ENCODE peak calls at places on chromosome 16, in five cellular contexts. O is WTC11, C is K562, I is H1, Z is A549. U is an unnamed sample.

GRCh38 chr16:51989637-51990230 is 557.2 kb downstream of the TOX3 start:
- DNase-seq in C (no peak), O (no peak), Z (no peak), I (no peak), U (no peak)

GRCh38 chr16:85085721-85086120 is 26.6 kb downstream of the CIBAR2 start:
- DNase-seq in C (no peak), O (no peak), I (no peak), Z (no peak), U (no peak)

GRCh38 chr16:2829501-2830354 is at the start of gene ZG16B:
- DNase-seq in I (no peak), Z (no peak), O (no peak), C (no peak), U (peak)

GRCh38 chr16:13154799-13155198 is 253.4 kb downstream of the SHISA9 start:
- DNase-seq in I (no peak), O (no peak), Z (no peak), C (no peak), U (no peak)

GRCh38 chr16:88877564-88878289 is 11.3 kb upstream of the PABPN1L start:
- DNase-seq in C (no peak), I (no peak), O (no peak), Z (no peak), U (no peak)

GRCh38 chr16:82091225-82091624 is 56.2 kb downstream of the HSD17B2 start:
- DNase-seq in O (no peak), I (no peak), C (no peak), Z (no peak), U (no peak)

GRCh38 chr16:75389096-75389692 is 44.1 kb downstream of the CFDP1 start:
- DNase-seq in O (no peak), C (no peak), Z (no peak), I (no peak), U (no peak)

GRCh38 chr16:49615606-49616005 is 240.3 kb downstream of the ZNF423 start:
- DNase-seq in O (no peak), I (peak), Z (no peak), C (no peak), U (no peak)

GRCh38 chr16:12157510-12158093 is 181.1 kb downstream of the SNX29 start:
- DNase-seq in I (no peak), C (no peak), O (no peak), Z (no peak), U (peak)

GRCh38 chr16:54930034-54930938 is at the start of gene IRX5:
- DNase-seq in O (peak), I (peak), C (peak), Z (peak), U (no peak)

GRCh38 chr16:84511180-84511800 is 6.8 kb upstream of the MEAK7 start:
- DNase-seq in C (peak), O (peak), I (peak), Z (peak), U (peak)

GRCh38 chr16:70553175-70553574 is 29.6 kb downstream of the SF3B3 start:
- DNase-seq in C (no peak), O (no peak), I (no peak), Z (no peak), U (no peak)

GRCh38 chr16:10964891-10965326 is 20.5 kb downstream of the CLEC16A start:
- DNase-seq in Z (no peak), C (no peak), I (no peak), O (no peak), U (no peak)

GRCh38 chr16:69276143-69277115 is 34.7 kb upstream of the VPS4A start:
- DNase-seq in Z (no peak), C (no peak), I (no peak), O (no peak), U (no peak)

GRCh38 chr16:67562526-67562917 is at the start of gene CTCF:
- DNase-seq in Z (peak), C (peak), O (peak), I (no peak), U (peak)

GRCh38 chr16:53433509-53433908 is 762 bp upstream of the RBL2 start:
- DNase-seq in C (no peak), O (no peak), I (no peak), Z (no peak), U (no peak)

GRCh38 chr16:70163596-70163995 is 10.0 kb upstream of the CLEC18C start:
- DNase-seq in I (no peak), O (no peak), C (no peak), Z (no peak), U (no peak)

GRCh38 chr16:89656435-89657121 is 930 bp downstream of the CHMP1A start:
- DNase-seq in C (no peak), Z (no peak), I (no peak), O (no peak), U (no peak)

GRCh38 chr16:68642436-68643064 is 2.6 kb upstream of the CDH3 start:
- DNase-seq in Z (no peak), O (peak), C (no peak), I (peak), U (no peak)

GRCh38 chr16:28012031-28012445 is 51.5 kb downstream of the GSG1L start:
- DNase-seq in Z (no peak), O (no peak), I (no peak), C (peak), U (no peak)

GRCh38 chr16:68533937-68534336 is 5.2 kb upstream of the ZFP90 start:
- DNase-seq in I (no peak), O (no peak), C (no peak), Z (no peak), U (no peak)

GRCh38 chr16:89546781-89547180 is 13.7 kb upstream of the RPL13 start:
- DNase-seq in O (no peak), I (no peak), Z (no peak), C (no peak), U (no peak)

GRCh38 chr16:22670551-22670970 is 143.4 kb upstream of the HS3ST2 start:
- DNase-seq in C (peak), Z (peak), O (peak), I (peak), U (peak)

GRCh38 chr16:67547423-67548264 is 14.7 kb upstream of the CTCF start:
- DNase-seq in Z (no peak), I (no peak), O (no peak), C (no peak), U (no peak)

GRCh38 chr16:53855056-53855455 is 151.1 kb downstream of the FTO start:
- DNase-seq in I (no peak), O (no peak), C (no peak), Z (no peak), U (no peak)

GRCh38 chr16:11796227-11797165 is 562 bp downstream of the ZC3H7A start:
- DNase-seq in I (peak), O (peak), Z (peak), C (peak), U (peak)

GRCh38 chr16:79217375-79218011 is 383.0 kb downstream of the MAF start:
- DNase-seq in C (no peak), I (no peak), Z (no peak), O (no peak), U (no peak)

DNA sequence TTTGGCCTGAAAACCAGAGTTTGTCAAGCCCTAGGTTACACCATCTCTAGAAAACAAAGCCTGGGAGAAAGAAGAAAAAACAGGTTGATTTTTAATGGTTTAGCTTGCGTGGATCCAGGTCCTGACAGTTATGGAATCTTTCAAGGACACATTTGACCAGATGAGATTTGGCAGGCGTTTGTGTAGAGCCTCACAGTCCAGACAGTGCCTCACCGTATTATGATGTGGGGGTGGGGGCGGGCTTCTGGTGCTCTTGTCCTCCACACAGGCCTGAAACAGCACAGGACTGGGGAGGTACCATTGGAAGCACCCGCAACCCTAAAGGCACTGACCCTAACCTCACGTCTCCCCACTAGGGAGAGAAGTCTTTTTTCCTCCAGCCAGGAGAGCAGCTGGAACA is 19.6 kb downstream of the MVP start:
- DNase-seq in C (no peak), O (no peak), I (no peak), Z (no peak), U (no peak)
- TF ChIP-seq JUN in C (no peak), O (no peak), I (no peak), Z (no peak), U (no peak)

DNA sequence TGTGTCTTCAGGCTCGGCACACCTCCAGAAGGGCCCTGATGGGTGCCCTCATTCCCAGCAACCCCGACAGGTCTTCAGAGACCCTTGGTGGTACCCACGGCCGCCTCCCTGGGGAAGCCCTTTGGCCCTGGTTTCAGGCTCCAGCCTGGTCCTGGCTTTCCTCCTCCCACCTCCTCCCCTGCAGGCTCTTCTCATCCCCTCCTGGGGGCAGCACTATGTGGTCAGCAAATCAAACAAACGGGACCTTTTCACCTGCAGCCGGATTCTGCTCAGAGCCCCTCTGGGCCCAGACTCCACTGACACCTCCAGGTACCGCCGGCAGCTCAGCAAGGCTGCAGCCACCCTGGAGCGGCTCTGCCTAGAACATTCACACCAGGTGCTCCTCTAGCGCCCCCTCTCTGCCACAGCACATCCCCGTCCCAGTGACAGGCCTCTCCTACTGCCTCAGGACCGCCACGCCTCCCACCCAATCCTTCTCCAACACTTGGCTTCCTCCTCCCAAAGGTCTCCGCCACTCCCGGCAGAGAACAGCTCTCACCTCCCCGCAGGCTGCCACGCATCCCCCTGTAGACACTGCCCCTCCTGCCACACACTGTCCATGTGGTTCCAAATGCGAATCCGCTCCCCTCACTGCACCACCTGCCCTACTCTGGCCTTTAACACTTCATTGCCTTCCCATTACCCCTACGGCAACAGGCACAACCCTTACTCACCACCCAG is 12.0 kb downstream of the CORO7 start:
- DNase-seq in I (peak), Z (peak), O (peak), C (no peak), U (peak)
- TF ChIP-seq JUN in I (no peak), Z (no peak), O (no peak), C (no peak), U (no peak)

DNA sequence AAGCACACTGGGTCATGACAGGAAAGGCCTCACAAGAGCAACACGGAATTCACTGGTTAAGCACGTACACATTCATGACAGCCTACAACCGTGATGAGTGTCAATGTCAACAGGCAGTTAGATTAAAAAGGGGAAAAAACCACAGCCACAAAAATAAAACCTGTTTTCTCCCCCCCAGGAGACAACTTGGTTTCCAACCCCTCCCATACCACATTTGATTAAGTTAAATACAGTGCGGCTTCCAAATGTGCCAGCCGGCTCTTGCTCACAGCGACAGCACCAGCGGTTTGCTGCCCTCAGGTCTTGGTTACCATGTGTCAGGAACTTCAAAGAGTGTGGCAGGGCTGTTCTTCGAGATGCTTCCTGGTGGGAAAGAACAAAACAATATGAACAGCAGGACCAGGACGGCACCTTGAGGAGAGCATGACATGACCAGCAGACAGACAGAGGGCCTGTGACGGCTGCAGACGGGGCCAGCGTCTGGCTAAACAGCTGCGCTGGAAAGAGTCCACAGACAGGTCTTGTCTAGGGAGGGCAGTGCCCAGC is 193.6 kb downstream of the PARN start:
- DNase-seq in I (no peak), C (no peak), Z (no peak), O (no peak), U (no peak)
- TF ChIP-seq JUN in I (no peak), C (no peak), Z (no peak), O (no peak), U (no peak)

GRCh38 chr16:87393680-87394055 is 1.5 kb downstream of the MAP1LC3B start:
- DNase-seq in O (no peak), C (no peak), I (no peak), Z (no peak), U (no peak)

GRCh38 chr16:87395181-87395842 is 3.2 kb downstream of the MAP1LC3B start:
- DNase-seq in O (no peak), Z (no peak), C (no peak), I (no peak), U (no peak)

GRCh38 chr16:87391950-87392822 is at the start of gene MAP1LC3B:
- DNase-seq in C (peak), I (peak), O (peak), Z (peak), U (peak)

GRCh38 chr16:87391324-87391949 is 699 bp upstream of the MAP1LC3B start:
- DNase-seq in Z (peak), C (no peak), O (peak), I (no peak), U (peak)

GRCh38 chr16:87392823-87393679 is 915 bp downstream of the MAP1LC3B start:
- DNase-seq in I (peak), C (no peak), Z (peak), O (peak), U (no peak)
- TF ChIP-seq JUN in I (no peak), C (no peak), Z (no peak), O (no peak), U (no peak)

GRCh38 chr16:65121870-65122723 is at the start of gene CDH11:
- DNase-seq in C (no peak), I (peak), O (peak), Z (no peak), U (no peak)

GRCh38 chr16:65117701-65118448 is 4.0 kb downstream of the CDH11 start:
- DNase-seq in O (peak), I (peak), C (peak), Z (peak), U (peak)

GRCh38 chr16:65120811-65121721 is 797 bp downstream of the CDH11 start:
- DNase-seq in O (peak), C (no peak), Z (peak), I (peak), U (no peak)

GRCh38 chr16:65118866-65119265 is 3.0 kb downstream of the CDH11 start:
- DNase-seq in C (no peak), I (no peak), Z (no peak), O (no peak), U (no peak)

GRCh38 chr16:65119905-65120341 is 1.9 kb downstream of the CDH11 start:
- DNase-seq in I (no peak), C (no peak), O (no peak), Z (no peak), U (no peak)
- TF ChIP-seq JUN in I (no peak), C (no peak), O (no peak), Z (no peak), U (no peak)

GRCh38 chr16:86396918-86397317 is 113.4 kb upstream of the FOXF1 start:
- DNase-seq in O (no peak), C (no peak), I (no peak), Z (no peak), U (no peak)
- TF ChIP-seq JUN in O (no peak), C (no peak), I (no peak), Z (no peak), U (no peak)

GRCh38 chr16:57539072-57539796 is 2.9 kb upstream of the CCDC102A start:
- DNase-seq in Z (no peak), C (no peak), O (no peak), I (no peak), U (no peak)

GRCh38 chr16:57541754-57542435 is 548 bp upstream of the ADGRG5 start:
- DNase-seq in Z (no peak), I (peak), O (no peak), C (no peak), U (no peak)

GRCh38 chr16:57540387-57540786 is 2.1 kb upstream of the ADGRG5 start:
- DNase-seq in O (no peak), I (peak), C (no peak), Z (no peak), U (no peak)

GRCh38 chr16:57538235-57538711 is 1.9 kb upstream of the CCDC102A start:
- DNase-seq in C (no peak), Z (no peak), O (no peak), I (peak), U (no peak)

DNA sequence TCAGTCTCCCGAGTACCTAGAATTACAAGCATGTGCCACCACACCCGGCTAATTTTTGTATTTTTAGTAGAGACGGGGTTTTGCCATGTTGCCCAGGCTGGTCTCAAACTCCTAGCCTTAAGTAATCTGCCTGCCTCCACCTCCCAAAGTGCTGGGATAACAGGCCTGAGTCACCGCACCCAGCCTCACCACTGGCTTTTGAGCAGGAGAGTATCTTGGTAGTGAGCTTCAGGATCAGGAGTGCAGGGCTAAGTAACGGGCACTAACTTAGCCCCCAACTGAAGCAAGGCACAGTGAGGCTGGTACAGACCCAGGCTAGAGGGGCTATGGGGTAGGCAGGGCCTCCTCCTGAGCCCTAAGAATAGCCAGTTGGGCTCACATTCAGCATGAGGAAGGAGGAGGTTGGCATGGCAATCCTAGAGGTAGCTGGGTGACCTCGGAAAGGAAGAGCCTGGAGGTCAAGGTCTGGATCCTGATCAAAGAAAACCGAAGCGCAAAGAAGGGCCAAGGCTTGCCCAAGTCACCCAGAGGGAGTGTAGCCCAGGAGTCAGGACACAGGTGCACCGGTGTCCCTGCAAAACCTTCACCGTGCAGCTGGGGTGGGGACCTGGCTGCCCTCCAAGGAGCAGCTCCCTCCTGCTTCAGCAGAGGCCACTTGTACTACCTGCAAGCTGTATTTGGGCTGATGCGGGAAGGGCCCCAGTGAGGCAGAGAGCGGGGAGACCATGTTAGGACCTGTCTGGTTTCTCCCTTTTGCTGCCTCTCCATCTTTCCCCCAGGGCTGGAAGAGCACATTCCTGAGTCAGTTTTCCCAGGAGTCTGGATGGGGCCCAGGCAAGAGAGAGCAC is 1.3 kb upstream of the ADGRG5 start:
- DNase-seq in O (no peak), Z (no peak), I (peak), C (no peak), U (no peak)
- TF ChIP-seq JUN in O (no peak), Z (no peak), I (no peak), C (no peak), U (no peak)

DNA sequence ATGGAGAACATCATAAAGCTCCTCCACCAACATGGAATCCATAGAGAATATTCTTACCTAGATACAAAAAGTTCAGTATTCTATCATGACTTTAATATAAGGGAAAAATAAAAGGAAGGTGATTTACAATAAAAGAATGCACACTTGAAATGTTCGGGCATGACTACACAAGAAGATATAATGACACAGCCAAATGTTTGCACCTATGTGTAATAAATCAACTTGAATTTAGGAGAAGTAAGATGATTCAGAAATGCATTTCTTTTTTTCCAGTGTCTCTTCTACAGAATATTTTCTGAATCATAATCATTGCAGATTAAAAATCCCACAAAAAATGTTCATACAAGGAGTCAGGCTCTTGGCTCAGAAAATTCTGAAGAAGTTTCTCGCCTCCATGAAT is 404.0 kb upstream of the HSBP1 start:
- DNase-seq in I (no peak), Z (no peak), O (no peak), C (no peak), U (no peak)
- TF ChIP-seq JUN in I (no peak), Z (no peak), O (no peak), C (no peak), U (no peak)